ENCODE peak calls at places on chromosome 12, in six cellular contexts. Z, V, R, L, H and W are unnamed samples.

GRCh38 chr12:6423267-6424007 is 21.3 kb upstream of the CD27 start:
- DNase-seq in R (peak), L (peak), Z (peak), V (peak), H (peak), W (peak)

GRCh38 chr12:102955926-102956737 is 1.3 kb upstream of the ASCL1 start:
- DNase-seq in H (no peak), R (no peak), Z (no peak), V (no peak), L (no peak), W (no peak)

GRCh38 chr12:51395283-51396230 is 4.4 kb upstream of the GALNT6 start:
- DNase-seq in R (no peak), Z (no peak), V (peak), L (no peak), H (no peak), W (no peak)

GRCh38 chr12:120887253-120888043 is 16.7 kb downstream of the SPPL3 start:
- DNase-seq in L (no peak), H (no peak), V (no peak), R (no peak), Z (no peak), W (no peak)

GRCh38 chr12:130401703-130402102 is 64.0 kb downstream of the PIWIL1 start:
- DNase-seq in R (no peak), H (no peak), L (no peak), V (no peak), Z (no peak), W (no peak)

GRCh38 chr12:57151741-57152407 is 4.5 kb upstream of the LRP1-AS start:
- DNase-seq in V (no peak), R (peak), Z (peak), H (peak), L (peak), W (no peak)

GRCh38 chr12:119528241-119528640 is 65.3 kb upstream of the TMEM233 start:
- DNase-seq in Z (peak), L (no peak), H (peak), R (peak), V (no peak), W (no peak)

GRCh38 chr12:6771509-6772330 is 600 bp upstream of the LAG3 start:
- DNase-seq in H (no peak), L (no peak), R (no peak), Z (peak), V (no peak), W (no peak)

GRCh38 chr12:28611501-28611900 is 421.2 kb downstream of the CCDC91 start:
- DNase-seq in H (peak), V (no peak), Z (no peak), L (no peak), R (no peak), W (no peak)

GRCh38 chr12:56261503-56262230 is 3.5 kb upstream of the ANKRD52 start:
- DNase-seq in Z (peak), L (peak), V (peak), R (peak), H (peak), W (no peak)

GRCh38 chr12:14264777-14265176 is 100.7 kb upstream of the ATF7IP start:
- DNase-seq in L (no peak), V (no peak), H (no peak), R (no peak), Z (no peak), W (no peak)
- TF ChIP-seq CTCF in L (no peak), V (no peak), H (no peak), R (no peak), Z (no peak), W (no peak)

GRCh38 chr12:3988519-3989217 is 115.5 kb upstream of the PARP11 start:
- DNase-seq in H (no peak), V (no peak), L (no peak), R (no peak), Z (no peak), W (no peak)
- H3K4me3 ChIP-seq in H (no peak), V (no peak), L (no peak), R (no peak), Z (no peak), W (no peak)

DNA sequence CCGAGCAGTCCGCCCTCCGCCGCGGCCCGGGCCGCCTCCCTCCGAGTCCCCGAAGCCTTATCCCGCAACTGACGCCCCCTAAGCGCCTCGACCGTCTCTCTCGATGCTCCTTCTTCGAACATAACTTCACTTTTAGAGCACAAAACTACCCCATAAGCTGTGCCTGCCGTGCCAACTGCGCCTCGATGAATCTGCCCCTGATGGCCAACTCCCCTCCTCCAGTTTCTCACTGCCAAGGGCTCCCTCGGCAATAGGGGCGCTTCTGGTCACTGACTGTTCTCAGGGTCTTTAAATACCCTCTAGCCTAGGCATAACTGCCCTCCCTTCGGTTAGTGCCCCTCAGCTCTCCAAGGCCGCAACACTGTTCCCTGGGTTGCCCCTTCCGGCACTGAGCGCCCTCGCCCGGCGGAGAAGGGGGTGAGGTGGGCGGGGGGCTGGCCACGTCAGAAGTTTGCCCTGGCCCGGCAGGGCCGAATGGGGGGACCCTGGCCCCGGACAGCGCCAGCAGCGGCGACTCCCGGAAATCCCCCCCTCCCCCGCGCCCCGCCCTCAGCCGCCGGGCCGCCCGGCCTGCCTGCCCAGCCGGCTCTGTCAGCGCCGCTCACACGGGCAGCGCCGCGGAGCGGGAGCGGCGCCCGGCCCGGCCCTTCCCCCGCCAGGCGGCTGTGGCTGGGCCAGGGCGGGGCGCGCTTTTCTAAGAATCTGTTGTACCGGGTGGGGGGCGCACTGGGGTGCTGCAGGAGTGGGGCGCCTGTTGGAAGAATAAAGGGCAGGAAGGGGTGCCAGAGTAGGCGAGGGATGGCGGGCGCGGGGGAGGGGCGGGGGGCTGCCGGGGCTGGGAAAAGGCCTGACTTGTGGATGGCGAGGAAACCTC is 10.6 kb downstream of the RARG start:
- DNase-seq in Z (peak), L (peak), R (peak), H (peak), V (peak), W (no peak)
- TF ChIP-seq CTCF in Z (no peak), L (no peak), R (peak), H (no peak), V (peak), W (peak)

GRCh38 chr12:89344043-89344861 is 8.0 kb downstream of the DUSP6 start:
- DNase-seq in Z (no peak), L (no peak), H (no peak), V (no peak), R (no peak), W (no peak)

GRCh38 chr12:89346741-89347324 is 5.5 kb downstream of the DUSP6 start:
- DNase-seq in V (no peak), L (peak), R (peak), Z (peak), H (peak), W (peak)

GRCh38 chr12:89344862-89345202 is 7.5 kb downstream of the DUSP6 start:
- DNase-seq in R (no peak), L (no peak), Z (no peak), H (no peak), V (no peak), W (no peak)

GRCh38 chr12:89345830-89346740 is 6.2 kb downstream of the DUSP6 start:
- DNase-seq in Z (peak), R (peak), V (no peak), H (peak), L (peak), W (peak)

DNA sequence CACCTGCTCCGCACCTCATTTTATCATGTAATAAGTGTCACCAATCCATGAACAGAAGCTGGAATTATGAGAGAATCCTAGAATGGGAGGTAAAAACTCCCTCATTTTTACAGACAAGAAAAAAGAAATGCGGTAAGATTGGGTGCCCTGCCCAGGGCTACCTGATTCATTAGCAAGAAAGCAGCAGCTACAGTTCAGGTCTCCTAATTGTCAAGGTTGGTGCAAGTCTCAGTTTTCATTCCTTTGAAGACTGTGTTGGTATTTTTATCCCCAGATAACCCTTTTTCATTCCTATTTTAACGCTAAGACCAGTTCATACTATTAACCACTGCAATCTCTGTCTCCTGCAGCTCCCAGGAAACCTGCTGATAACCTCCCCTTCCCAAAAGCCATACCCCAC is 6.9 kb downstream of the DUSP6 start:
- DNase-seq in Z (no peak), R (no peak), H (no peak), V (no peak), L (no peak), W (no peak)
- H3K4me3 ChIP-seq in Z (no peak), R (no peak), H (no peak), V (no peak), L (no peak), W (no peak)